ENCODE peak calls at places on chromosomes 1 and 21, in six cellular contexts. Y is endodermal cell; R is MM.1S; D is heart right ventricle; T is CD8-positive, alpha-beta memory T cell; K is Peyer's patch. F is an unnamed sample.

GRCh38 chr1:6491966-6492365 is 499 bp upstream of the PLEKHG5 start:
- DNase-seq in Y (no peak), R (no peak), D (no peak), T (no peak), K (no peak), F (no peak)

GRCh38 chr1:9778905-9779304 is 44.9 kb downstream of the CLSTN1 start:
- DNase-seq in Y (no peak), R (no peak), D (no peak), T (no peak), K (no peak), F (no peak)

GRCh38 chr1:216820345-216820744 is 97.1 kb upstream of the ESRRG start:
- DNase-seq in Y (peak; percentile 61), R (no peak), D (no peak), T (no peak), K (no peak), F (no peak)

GRCh38 chr21:29145354-29145782 is 14.9 kb downstream of the MAP3K7CL start:
- DNase-seq in Y (no peak), R (no peak), D (peak; percentile 37), T (no peak), K (no peak), F (peak; percentile 89)

GRCh38 chr1:19154876-19155275 is 55.2 kb downstream of the UBR4 start:
- DNase-seq in Y (no peak), R (no peak), D (no peak), T (no peak), K (no peak), F (no peak)

GRCh38 chr1:53154859-53155438 is 12.5 kb upstream of the SLC1A7 start:
- DNase-seq in Y (no peak), R (no peak), D (no peak), T (no peak), K (no peak), F (no peak)

GRCh38 chr1:96688737-96689136 is 32.8 kb upstream of the PTBP2 start:
- DNase-seq in Y (peak; percentile 72), R (no peak), D (no peak), T (no peak), K (no peak), F (no peak)

GRCh38 chr1:47686731-47687617 is 249.1 kb downstream of the FOXD2 start:
- DNase-seq in Y (peak; percentile 74), R (no peak), D (no peak), T (no peak), K (no peak), F (no peak)

GRCh38 chr21:42579456-42580075 is 65.9 kb downstream of the SLC37A1 start:
- DNase-seq in Y (no peak), R (no peak), D (no peak), T (no peak), K (peak; percentile 42), F (no peak)

GRCh38 chr1:182723195-182723594 is 38.8 kb upstream of the RGS8 start:
- DNase-seq in Y (no peak), R (no peak), D (peak; percentile 55), T (no peak), K (no peak), F (no peak)

GRCh38 chr1:229203030-229203751 is 67.7 kb upstream of the RAB4A start:
- DNase-seq in Y (peak; percentile 97), R (no peak), D (no peak), T (no peak), K (no peak), F (peak; percentile 90)

GRCh38 chr1:203797216-203797615 is 1.8 kb downstream of the ZBED6 start:
- DNase-seq in Y (no peak), R (no peak), D (no peak), T (no peak), K (no peak), F (no peak)

GRCh38 chr1:214422137-214422671 is 129.2 kb downstream of the PTPN14 start:
- DNase-seq in Y (no peak), R (no peak), D (no peak), T (no peak), K (no peak), F (no peak)

GRCh38 chr1:38820860-38821259 is 38.7 kb downstream of the RRAGC start:
- DNase-seq in Y (no peak), R (no peak), D (no peak), T (no peak), K (no peak), F (no peak)

GRCh38 chr1:27001570-27002360 is 8.3 kb downstream of the TRNP1 start:
- DNase-seq in Y (peak; percentile 61), R (no peak), D (peak; percentile 54), T (no peak), K (peak; percentile 74), F (peak; percentile 71)

GRCh38 chr1:62247391-62248168 is 52.9 kb downstream of the L1TD1 start:
- DNase-seq in Y (peak; percentile 87), R (no peak), D (no peak), T (no peak), K (no peak), F (peak; percentile 63)

GRCh38 chr1:213989740-213990472 is 2.1 kb downstream of the PROX1 start:
- DNase-seq in Y (peak; percentile 61), R (peak; percentile 85), D (no peak), T (no peak), K (no peak), F (no peak)

GRCh38 chr1:45929257-45929687 is 125.9 kb downstream of the MAST2 start:
- DNase-seq in Y (peak; percentile 88), R (no peak), D (no peak), T (no peak), K (no peak), F (peak; percentile 30)

GRCh38 chr1:201291917-201292316 is 8.6 kb downstream of the PKP1 start:
- DNase-seq in Y (no peak), R (no peak), D (no peak), T (no peak), K (peak; percentile 68), F (no peak)

GRCh38 chr1:23395849-23396248 is 26.2 kb upstream of the ZNF436 start:
- DNase-seq in Y (no peak), R (no peak), D (no peak), T (no peak), K (no peak), F (no peak)

GRCh38 chr1:110880708-110881374 is 7.9 kb downstream of the CD53 start:
- DNase-seq in Y (no peak), R (no peak), D (no peak), T (peak; percentile 45), K (no peak), F (no peak)

GRCh38 chr1:182726941-182727340 is 42.6 kb upstream of the RGS8 start:
- DNase-seq in Y (no peak), R (no peak), D (no peak), T (no peak), K (no peak), F (no peak)

GRCh38 chr1:211735208-211736170 is 60.1 kb upstream of the NEK2 start:
- DNase-seq in Y (peak; percentile 79), R (no peak), D (no peak), T (no peak), K (peak; percentile 74), F (peak; percentile 84)

GRCh38 chr1:182383934-182384333 is 7.7 kb downstream of the GLUL start:
- DNase-seq in Y (no peak), R (no peak), D (no peak), T (no peak), K (no peak), F (no peak)

GRCh38 chr1:67560580-67561285 is 124.3 kb upstream of the GADD45A start:
- DNase-seq in Y (no peak), R (no peak), D (no peak), T (no peak), K (no peak), F (peak; percentile 50)

GRCh38 chr1:206470692-206471414 is 577 bp downstream of the IKBKE start:
- DNase-seq in Y (peak; percentile 84), R (peak; percentile 69), D (no peak), T (no peak), K (peak; percentile 76), F (peak; percentile 79)

GRCh38 chr21:39016740-39017315 is 166.4 kb downstream of the PSMG1 start:
- DNase-seq in Y (no peak), R (peak; percentile 63), D (no peak), T (no peak), K (peak; percentile 66), F (no peak)

GRCh38 chr1:239772456-239772855 is 319.2 kb upstream of the FMN2 start:
- DNase-seq in Y (no peak), R (no peak), D (no peak), T (no peak), K (no peak), F (no peak)
- H3K4me1 ChIP-seq in Y (no peaks in the 10 kb centered on the region), R (no peaks in the 10 kb centered on the region), D (peaks cover 10% of the 10 kb centered on the region), T (no peaks in the 10 kb centered on the region), K (no peaks in the 10 kb centered on the region), F (no peaks in the 10 kb centered on the region)

GRCh38 chr1:34403156-34403555 is 226.4 kb downstream of the C1orf94 start:
- DNase-seq in Y (no peak), R (no peak), D (no peak), T (no peak), K (no peak), F (no peak)

GRCh38 chr1:34406377-34406776 is 229.7 kb downstream of the C1orf94 start:
- DNase-seq in Y (no peak), R (no peak), D (no peak), T (no peak), K (no peak), F (no peak)

GRCh38 chr1:34407140-34407539 is 230.4 kb downstream of the C1orf94 start:
- DNase-seq in Y (peak; percentile 19), R (no peak), D (no peak), T (no peak), K (no peak), F (no peak)

GRCh38 chr1:34405266-34405959 is 228.7 kb downstream of the C1orf94 start:
- DNase-seq in Y (no peak), R (no peak), D (no peak), T (no peak), K (no peak), F (no peak)

GRCh38 chr1:34404837-34405236 is 228.1 kb downstream of the C1orf94 start:
- DNase-seq in Y (peak; percentile 24), R (no peak), D (no peak), T (no peak), K (no peak), F (no peak)
- H3K4me1 ChIP-seq in Y (no peaks in the 10 kb centered on the region), R (no peaks in the 10 kb centered on the region), D (no peaks in the 10 kb centered on the region), T (no peaks in the 10 kb centered on the region), K (no peaks in the 10 kb centered on the region), F (no peaks in the 10 kb centered on the region)

DNA sequence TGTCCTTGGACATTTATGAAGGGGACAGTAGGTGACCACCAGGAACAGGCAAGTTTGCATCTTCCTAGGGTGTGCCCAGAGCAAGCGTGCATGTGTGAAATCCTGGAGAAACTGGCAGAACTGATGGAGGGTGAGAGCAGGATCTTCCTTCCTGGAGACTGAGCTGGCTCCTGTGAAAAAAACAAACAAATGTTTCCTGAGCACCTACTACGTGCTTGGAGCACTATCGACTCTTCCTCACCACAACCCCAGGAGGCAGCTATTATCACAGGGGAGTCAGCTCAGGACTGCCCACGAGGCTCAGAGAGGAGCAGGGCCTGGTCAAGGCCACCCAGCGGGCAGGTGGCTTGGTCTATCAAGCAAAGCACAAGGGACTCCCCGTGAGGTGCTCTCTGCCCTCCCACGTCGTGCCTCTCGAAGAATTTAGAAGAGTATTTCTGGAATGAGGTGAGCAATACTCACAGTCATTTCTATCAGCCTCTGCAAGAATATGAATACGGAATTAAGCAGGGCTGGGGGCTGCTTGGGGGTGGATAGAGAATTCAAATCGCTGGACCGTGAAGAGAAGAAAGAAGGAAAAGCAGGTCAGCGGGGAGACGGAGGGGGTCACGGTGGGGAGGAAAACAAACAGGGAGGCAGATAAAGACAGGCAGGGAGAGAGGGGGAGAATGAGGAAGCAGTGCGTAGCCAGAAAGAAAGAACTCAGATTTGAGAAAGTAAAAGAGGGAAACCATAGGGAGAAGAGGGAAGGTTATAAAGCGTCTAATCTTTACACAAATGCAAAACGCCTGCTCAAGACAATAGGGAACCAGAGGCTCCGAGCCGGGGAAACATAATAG is 1.8 kb upstream of the EDN2 start:
- DNase-seq in Y (peak; percentile 68), R (no peak), D (no peak), T (no peak), K (no peak), F (peak; percentile 60)
- H3K4me1 ChIP-seq in Y (peaks cover 7% of the 10 kb centered on the region), R (peaks cover 15% of the 10 kb centered on the region), D (peaks cover 59% of the 10 kb centered on the region), T (no peaks in the 10 kb centered on the region), K (no peaks in the 10 kb centered on the region), F (peaks cover 55% of the 10 kb centered on the region)

GRCh38 chr1:2275796-2276536 is 47.8 kb downstream of the SKI start:
- DNase-seq in Y (no peak), R (no peak), D (no peak), T (no peak), K (no peak), F (no peak)
- H3K4me1 ChIP-seq in Y (peaks cover 15% of the 10 kb centered on the region), R (no peaks in the 10 kb centered on the region), D (peaks cover 92% of the 10 kb centered on the region), T (peaks cover 58% of the 10 kb centered on the region), K (peaks cover 18% of the 10 kb centered on the region), F (peaks cover 47% of the 10 kb centered on the region)